ENCODE peak calls at places on chromosomes 16 and 17, in five cellular contexts. R, G, I, B and Q are unnamed samples.

GRCh38 chr17:8892338-8892690 is 24.8 kb upstream of the PIK3R6 start:
- DNase-seq in R (no peak), G (no peak), I (no peak), B (no peak), Q (no peak)

GRCh38 chr16:25011891-25012499 is 3.2 kb downstream of the ARHGAP17 start:
- DNase-seq in R (no peak), G (no peak), I (no peak), B (no peak), Q (no peak)

GRCh38 chr17:79803997-79804855 is 7.3 kb upstream of the CBX8 start:
- DNase-seq in R (no peak), G (peak; percentile 35), I (no peak), B (no peak), Q (no peak)

GRCh38 chr17:68290268-68290954 is 516 bp downstream of the SLC16A6 start:
- DNase-seq in R (peak; percentile 34), G (peak; percentile 67), I (no peak), B (peak; percentile 20), Q (peak; percentile 54)

GRCh38 chr16:79270011-79270410 is 330.5 kb downstream of the MAF start:
- DNase-seq in R (no peak), G (no peak), I (no peak), B (no peak), Q (no peak)

GRCh38 chr17:205176-205538 is 23.7 kb upstream of the DOC2B start:
- DNase-seq in R (no peak), G (no peak), I (no peak), B (no peak), Q (no peak)

GRCh38 chr16:85913688-85914422 is 14.9 kb downstream of the IRF8 start:
- DNase-seq in R (no peak), G (no peak), I (no peak), B (no peak), Q (no peak)

GRCh38 chr16:88857728-88858339 is 907 bp downstream of the TRAPPC2L start:
- DNase-seq in R (peak; percentile 81), G (peak; percentile 72), I (peak; percentile 71), B (peak; percentile 65), Q (peak; percentile 82)